ENCODE peak calls at places on chromosomes 6 and 20, in four cellular contexts. P, U, G and Q are unnamed samples.

GRCh38 chr6:163926642-163927041 is 512.1 kb downstream of the QKI start:
- DNase-seq in U (peak; percentile 23), G (peak; percentile 53), P (no peak), Q (no peak)

GRCh38 chr20:699342-699741 is 23.7 kb upstream of the SCRT2 start:
- DNase-seq in P (no peak), U (no peak), G (no peak), Q (no peak)

GRCh38 chr6:18742406-18742805 is 355.3 kb downstream of the RNF144B start:
- DNase-seq in P (no peak), U (no peak), G (no peak), Q (no peak)

GRCh38 chr6:146090474-146090873 is 61.6 kb downstream of the GRM1 start:
- DNase-seq in U (no peak), P (no peak), G (no peak), Q (no peak)

GRCh38 chr6:111552241-111552744 is 53.4 kb downstream of the TRAF3IP2 start:
- DNase-seq in G (peak; percentile 61), P (no peak), U (peak; percentile 84), Q (no peak)

GRCh38 chr6:43163899-43164298 is 7.2 kb upstream of the SRF start:
- DNase-seq in G (no peak), P (no peak), U (no peak), Q (no peak)

GRCh38 chr20:22617160-22617559 is 32.8 kb upstream of the FOXA2 start:
- DNase-seq in G (no peak), U (no peak), P (peak; percentile 84), Q (peak; percentile 47)

GRCh38 chr6:155524249-155524651 is 68.6 kb upstream of the NOX3 start:
- DNase-seq in P (peak; percentile 25), U (no peak), G (no peak), Q (no peak)

DNA sequence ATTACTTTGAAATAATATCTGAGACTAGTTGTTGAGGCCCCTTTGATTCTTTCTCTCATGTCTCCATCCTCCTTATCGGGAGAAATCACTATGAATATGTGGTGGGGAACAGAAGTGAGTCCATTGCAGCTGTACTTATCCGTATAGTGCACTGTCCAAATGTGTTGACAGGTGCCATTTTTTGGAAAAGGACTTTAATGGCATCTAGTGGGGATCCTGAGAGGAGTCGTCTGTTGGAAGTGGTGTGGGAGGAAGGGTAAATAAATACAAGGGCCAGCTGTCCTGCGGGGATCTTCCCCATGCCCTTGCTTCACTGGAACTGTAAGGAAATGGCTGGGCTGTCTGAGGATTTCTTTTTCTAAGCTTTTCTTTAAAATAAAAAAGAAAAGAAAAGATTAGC is 19.4 kb downstream of the TPX2 start:
- DNase-seq in U (no peak), G (no peak), P (no peak), Q (no peak)
- H3K4me3 ChIP-seq in U (no peak overlapping the region), G (no peak overlapping the region), P (no peak overlapping the region), Q (no peak overlapping the region)

GRCh38 chr6:91633374-91634184 is 1046.7 kb upstream of the MAP3K7 start:
- DNase-seq in P (no peak), U (peak; percentile 5), G (no peak), Q (no peak)
- H3K4me3 ChIP-seq in P (no peak overlapping the region), U (no peak overlapping the region), G (no peak overlapping the region), Q (no peak overlapping the region)

DNA sequence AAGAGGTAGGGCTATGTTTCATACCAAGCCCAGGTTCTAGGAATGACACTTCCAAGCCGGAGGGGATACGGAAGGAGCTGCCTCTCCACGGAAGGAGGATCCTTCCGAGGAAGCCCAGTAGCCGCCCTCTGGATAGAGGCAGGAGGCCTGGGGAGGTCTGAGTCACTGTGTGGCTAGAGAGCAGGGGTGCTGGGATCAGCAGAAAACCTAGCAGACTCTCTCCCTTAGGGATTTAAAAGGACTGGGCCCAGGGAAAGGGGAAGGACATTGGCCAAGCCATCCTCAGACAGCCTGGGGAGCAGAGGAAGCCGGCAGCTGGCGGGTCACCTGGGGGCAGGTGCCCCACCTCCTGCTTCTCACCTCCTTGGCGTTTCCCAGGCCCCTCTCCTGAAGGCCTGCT is 36.6 kb upstream of the NFATC2 start:
- DNase-seq in G (no peak), P (no peak), U (no peak), Q (no peak)
- H3K4me3 ChIP-seq in G (no peak overlapping the region), P (no peak overlapping the region), U (no peak overlapping the region), Q (no peak overlapping the region)

GRCh38 chr6:154515808-154516207 is 5.3 kb upstream of the CNKSR3 start:
- DNase-seq in U (no peak), G (no peak), P (no peak), Q (no peak)
- H3K4me3 ChIP-seq in U (peak overlapping the region; percentile 8), G (peak overlapping the region; percentile 35), P (no peak overlapping the region), Q (no peak overlapping the region)